ENCODE peak calls at places on chromosomes 3 and 15, in four cellular contexts. K is sigmoid colon, Q is tibial artery, I is left ventricle myocardium inferior. C is an unnamed sample.
A peak's percentile ranks its signal among the peaks of the same experiment; 100 is the strongest.

GRCh38 chr15:50181206-50181982 is 602 bp upstream of the SLC27A2 start:
- DNase-seq in K (no peak), Q (no peak), I (no peak), C (no peak)

GRCh38 chr3:176415896-176416295 is 781.4 kb downstream of the TBL1XR1 start:
- DNase-seq in K (no peak), Q (no peak), I (no peak), C (no peak)

GRCh38 chr3:126160243-126161210 is 19.9 kb downstream of the ALDH1L1 start:
- DNase-seq in K (no peak), Q (no peak), I (no peak), C (no peak)

GRCh38 chr15:71275098-71275497 is 159.8 kb downstream of the THSD4 start:
- DNase-seq in K (no peak), Q (no peak), I (no peak), C (no peak)

GRCh38 chr3:52054689-52055511 is 1.5 kb downstream of the DUSP7 start:
- DNase-seq in K (no peak), Q (no peak), I (no peak), C (no peak)

GRCh38 chr3:120145498-120146285 is 51.4 kb upstream of the GSK3B start:
- DNase-seq in K (no peak), Q (no peak), I (no peak), C (no peak)

GRCh38 chr3:48629894-48630293 is 5.4 kb downstream of the SLC26A6 start:
- DNase-seq in K (no peak), Q (no peak), I (no peak), C (no peak)

GRCh38 chr15:100781961-100782525 is 97.6 kb upstream of the ALDH1A3 start:
- DNase-seq in K (peak; percentile 40), Q (peak; percentile 45), I (no peak), C (peak; percentile 9)

GRCh38 chr3:172519241-172519640 is 4.0 kb downstream of the TNFSF10 start:
- DNase-seq in K (no peak), Q (no peak), I (no peak), C (no peak)

GRCh38 chr3:172516318-172517214 is 6.7 kb downstream of the TNFSF10 start:
- DNase-seq in K (peak; percentile 80), Q (peak; percentile 74), I (peak; percentile 29), C (no peak)

GRCh38 chr3:172520332-172520831 is 2.8 kb downstream of the TNFSF10 start:
- DNase-seq in K (no peak), Q (no peak), I (no peak), C (no peak)

GRCh38 chr3:172519740-172520139 is 3.5 kb downstream of the TNFSF10 start:
- DNase-seq in K (no peak), Q (no peak), I (no peak), C (no peak)

DNA sequence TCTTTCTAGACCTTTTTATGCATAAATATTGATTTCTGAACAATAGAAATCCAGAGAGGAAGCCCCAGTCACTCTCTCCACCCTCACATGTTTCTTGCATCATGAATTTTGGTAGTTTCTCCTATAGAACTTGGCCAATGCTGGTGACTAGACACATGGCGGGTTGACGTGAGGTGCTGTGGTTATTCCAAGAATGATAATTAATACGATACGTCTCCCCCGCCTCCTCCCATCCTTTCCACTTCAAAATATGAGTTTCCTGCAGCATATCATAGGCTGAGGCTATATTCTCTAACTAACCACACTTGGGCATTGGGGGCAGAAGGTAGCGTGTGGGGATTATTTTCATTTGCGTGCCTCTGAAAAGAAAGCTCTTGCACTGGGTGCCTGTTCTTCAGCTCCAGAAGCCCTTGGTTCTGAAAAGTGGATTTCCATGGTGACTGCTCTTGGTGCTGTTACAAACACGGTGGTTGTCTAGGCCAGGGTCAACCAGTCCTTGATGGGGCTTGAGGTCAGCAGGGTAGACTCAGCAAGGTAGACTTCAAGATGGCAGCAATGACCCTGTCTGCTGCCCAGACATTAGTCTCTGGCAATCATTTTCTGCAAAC is 5.3 kb downstream of the TNFSF10 start:
- DNase-seq in K (no peak), Q (no peak), I (no peak), C (no peak)
- H3K4me3 ChIP-seq in K (no peak overlapping the region), Q (no peak overlapping the region), I (peak overlapping the region; percentile 20), C (no peak overlapping the region)

DNA sequence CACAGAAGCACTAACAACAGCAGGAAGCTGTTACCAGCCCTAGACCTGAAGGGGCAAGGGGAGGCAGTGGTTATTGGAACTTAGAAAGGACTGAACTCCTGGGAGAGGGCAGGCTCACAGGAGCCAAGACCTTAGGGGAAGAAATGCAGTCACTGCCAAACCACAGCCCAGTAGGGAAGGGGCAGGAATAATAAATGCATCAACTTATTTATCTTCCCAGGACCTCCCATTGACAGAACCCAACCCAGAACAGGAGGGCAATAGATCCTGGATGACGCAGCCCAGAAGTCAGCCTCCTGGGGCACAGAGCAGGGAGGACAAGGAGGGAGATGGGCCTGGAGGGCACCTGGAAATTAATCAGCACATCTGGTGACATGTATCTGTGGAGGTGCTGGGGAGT is 301.9 kb upstream of the STT3B start:
- DNase-seq in K (no peak), Q (no peak), I (no peak), C (no peak)
- H3K4me1 ChIP-seq in K (no peaks in the 10 kb centered on the region), Q (no peaks in the 10 kb centered on the region), I (no peaks in the 10 kb centered on the region), C (no peaks in the 10 kb centered on the region)

DNA sequence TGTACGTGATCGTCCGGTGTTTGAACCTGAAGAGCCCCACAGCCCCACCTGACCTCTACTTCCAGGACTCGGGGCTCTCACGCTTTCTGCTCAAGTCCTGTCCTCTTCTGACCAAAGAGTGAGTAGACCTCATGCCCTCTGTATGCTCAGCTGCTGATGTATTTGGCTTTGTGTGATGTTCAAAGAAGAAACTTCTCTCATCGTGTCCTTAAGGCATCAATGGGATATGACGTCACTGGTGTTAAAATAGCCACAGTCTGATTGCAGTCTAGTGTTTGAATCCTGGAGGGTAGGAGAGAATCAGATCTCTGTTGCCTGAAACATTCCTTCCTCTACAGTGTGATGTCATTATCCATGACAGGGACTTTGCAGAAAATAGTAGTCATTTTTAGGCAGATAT is 28.1 kb downstream of the ABHD2 start:
- DNase-seq in K (no peak), Q (no peak), I (no peak), C (no peak)
- H3K4me3 ChIP-seq in K (no peak overlapping the region), Q (no peak overlapping the region), I (no peak overlapping the region), C (no peak overlapping the region)

GRCh38 chr3:53254810-53255359 is 937 bp downstream of the TKT start:
- DNase-seq in K (peak; percentile 88), Q (peak; percentile 85), I (peak; percentile 67), C (no peak)
- H3K4me1 ChIP-seq in K (peaks cover 54% of the 10 kb centered on the region), Q (no peaks in the 10 kb centered on the region), I (peaks cover 76% of the 10 kb centered on the region), C (peaks cover 17% of the 10 kb centered on the region)

GRCh38 chr15:51267714-51268105 is 70.7 kb downstream of the CYP19A1 start:
- DNase-seq in K (no peak), Q (no peak), I (no peak), C (no peak)
- H3K4me3 ChIP-seq in K (peak overlapping the region; percentile 13), Q (peak overlapping the region; percentile 59), I (peak overlapping the region; percentile 72), C (peak overlapping the region; percentile 54)

DNA sequence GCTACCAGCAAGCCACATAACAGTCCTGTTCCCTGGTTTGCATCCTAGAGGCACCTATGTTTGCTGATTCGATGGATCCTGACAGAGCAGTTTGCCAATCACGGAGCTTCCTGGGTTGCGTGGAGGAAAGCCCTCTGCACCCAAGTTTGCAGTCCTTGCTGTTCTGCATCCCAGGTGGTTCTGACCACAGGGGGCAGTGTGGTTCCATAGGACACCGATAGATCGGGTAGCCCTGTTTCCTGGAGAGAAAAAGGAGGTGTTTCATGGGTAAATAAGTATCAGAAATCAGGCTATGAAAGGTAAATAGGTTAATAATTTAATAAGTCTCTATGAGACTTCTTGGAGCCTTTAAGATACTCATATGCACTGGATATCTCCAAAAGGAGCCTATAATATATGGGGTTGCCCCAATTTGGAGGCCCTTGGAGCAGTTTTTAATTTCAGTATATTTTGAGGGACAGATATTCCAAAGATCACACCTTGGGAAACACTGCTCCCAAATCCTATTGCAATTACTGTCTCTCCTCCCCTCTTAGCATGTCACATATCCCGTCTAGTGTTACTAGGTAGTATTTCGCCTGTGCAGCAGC is 194.6 kb upstream of the TPM1 start:
- DNase-seq in K (peak; percentile 90), Q (no peak), I (peak; percentile 71), C (no peak)
- H3K4me1 ChIP-seq in K (peaks cover 62% of the 10 kb centered on the region), Q (no peaks in the 10 kb centered on the region), I (peaks cover 49% of the 10 kb centered on the region), C (peaks cover 22% of the 10 kb centered on the region)

GRCh38 chr3:141383555-141384129 is 15.3 kb downstream of the ZBTB38 start:
- DNase-seq in K (no peak), Q (no peak), I (no peak), C (no peak)
- H3K4me3 ChIP-seq in K (no peak overlapping the region), Q (peak overlapping the region; percentile 21), I (no peak overlapping the region), C (no peak overlapping the region)